ENCODE peak calls at places on chromosomes 1 and 21, in seven cellular contexts. Y is body of pancreas; E is SK-MEL-5; B is esophagus squamous epithelium; S is effector CD8-positive, alpha-beta T cell; K is ACHN; Z is heart right ventricle. N is an unnamed sample.

GRCh38 chr1:17765444-17766411 is 10.6 kb downstream of the ACTL8 start:
- DNase-seq in B (no peak), E (no peak), K (peak), Y (peak), S (no peak), Z (no peak), N (no peak)

GRCh38 chr1:85229574-85230097 is 28.8 kb upstream of the SYDE2 start:
- DNase-seq in Z (no peak), S (no peak), E (peak), B (no peak), K (no peak), Y (peak), N (no peak)

GRCh38 chr1:18723206-18723605 is 92.6 kb downstream of the PAX7 start:
- DNase-seq in E (no peak), K (no peak), B (no peak), Y (no peak), Z (no peak), S (no peak), N (no peak)

GRCh38 chr1:43854473-43854872 is 79.1 kb upstream of the ARTN start:
- DNase-seq in B (no peak), E (no peak), S (no peak), Y (no peak), Z (no peak), K (no peak), N (no peak)

GRCh38 chr1:28680141-28680540 is 11.6 kb downstream of the GMEB1 start:
- DNase-seq in Y (no peak), K (no peak), S (no peak), Z (no peak), E (no peak), B (no peak), N (no peak)

GRCh38 chr1:93567255-93567918 is 114.2 kb downstream of the BCAR3 start:
- DNase-seq in K (peak), S (no peak), Z (no peak), Y (no peak), E (peak), B (no peak), N (no peak)

GRCh38 chr1:19439464-19440171 is 45.7 kb downstream of the CAPZB start:
- DNase-seq in E (peak), B (no peak), Z (peak), K (peak), S (peak), Y (no peak), N (no peak)

GRCh38 chr1:9112961-9113880 is 15.7 kb downstream of the GPR157 start:
- DNase-seq in K (no peak), Z (no peak), B (no peak), Y (no peak), S (no peak), E (no peak), N (no peak)

GRCh38 chr1:41109316-41110263 is 88.1 kb upstream of the SLFNL1 start:
- DNase-seq in K (peak), Z (no peak), B (no peak), Y (peak), E (peak), S (no peak), N (peak)

GRCh38 chr1:162716123-162716522 is 74.4 kb upstream of the HSD17B7 start:
- DNase-seq in Y (peak), Z (peak), E (no peak), B (no peak), S (no peak), K (no peak), N (no peak)

GRCh38 chr21:45611296-45611695 is 32.2 kb upstream of the PCBP3 start:
- DNase-seq in Z (no peak), S (no peak), E (no peak), Y (no peak), B (no peak), K (no peak), N (no peak)

GRCh38 chr1:84997667-84998600 is 1.0 kb upstream of the MCOLN2 start:
- DNase-seq in B (no peak), Z (peak), S (no peak), Y (peak), K (no peak), E (no peak), N (no peak)

GRCh38 chr1:203777596-203777995 is 12.6 kb downstream of the LAX1 start:
- DNase-seq in S (no peak), K (no peak), B (no peak), Y (no peak), Z (no peak), E (no peak), N (peak)

GRCh38 chr21:17712887-17713286 is 100.2 kb upstream of the BTG3 start:
- DNase-seq in Z (no peak), K (no peak), S (no peak), Y (no peak), E (no peak), B (no peak), N (no peak)

GRCh38 chr1:234538930-234539649 is 60.1 kb upstream of the TARBP1 start:
- DNase-seq in B (no peak), Z (peak), S (no peak), E (no peak), K (no peak), Y (peak), N (peak)

GRCh38 chr1:239868117-239868516 is 223.6 kb upstream of the FMN2 start:
- DNase-seq in E (peak), Z (no peak), Y (no peak), K (no peak), S (no peak), B (no peak), N (no peak)

GRCh38 chr1:107692580-107693345 is 272.2 kb downstream of the VAV3 start:
- DNase-seq in K (no peak), S (no peak), B (no peak), Y (no peak), Z (no peak), E (no peak), N (no peak)

GRCh38 chr1:20069932-20070331 is at the start of gene PLA2G5:
- DNase-seq in K (no peak), Z (peak), S (no peak), E (no peak), Y (peak), B (no peak), N (no peak)

GRCh38 chr1:5053744-5054143 is 399.3 kb downstream of the AJAP1 start:
- DNase-seq in Y (no peak), Z (no peak), E (no peak), S (no peak), K (no peak), B (no peak), N (no peak)

GRCh38 chr1:81220614-81221071 is 580.1 kb upstream of the ADGRL2 start:
- DNase-seq in K (no peak), Y (no peak), S (no peak), Z (no peak), E (no peak), B (no peak), N (no peak)

GRCh38 chr1:67833595-67833926 is 294 bp upstream of the GNG12 start:
- DNase-seq in K (no peak), S (no peak), Z (no peak), Y (no peak), B (no peak), E (no peak), N (peak)

GRCh38 chr21:20997633-20998455 is at the start of gene NCAM2:
- DNase-seq in K (peak), E (peak), B (no peak), Z (peak), S (peak), Y (peak), N (peak)

GRCh38 chr1:225990705-225991464 is 8.3 kb downstream of the SDE2 start:
- DNase-seq in S (no peak), K (no peak), Z (no peak), Y (no peak), E (no peak), B (no peak), N (no peak)

GRCh38 chr1:243727503-243728191 is 122.4 kb downstream of the AKT3 start:
- DNase-seq in S (no peak), K (no peak), E (no peak), Z (no peak), B (no peak), Y (no peak), N (no peak)

GRCh38 chr1:79295967-79296366 is 289.4 kb upstream of the ADGRL4 start:
- DNase-seq in S (no peak), Z (no peak), B (no peak), Y (no peak), K (no peak), E (no peak), N (no peak)

GRCh38 chr1:67850151-67850551 is 16.9 kb upstream of the GNG12 start:
- DNase-seq in E (peak), S (no peak), Z (no peak), K (peak), Y (peak), B (no peak), N (no peak)

GRCh38 chr1:169995993-169996392 is 78.5 kb downstream of the KIFAP3 start:
- DNase-seq in Y (no peak), S (no peak), K (no peak), Z (no peak), B (no peak), E (no peak), N (no peak)

GRCh38 chr1:10704383-10704882 is 92.0 kb downstream of the CASZ1 start:
- DNase-seq in K (no peak), Z (no peak), Y (peak), S (no peak), E (no peak), B (no peak), N (no peak)

GRCh38 chr1:183185941-183186490 is at the start of gene LAMC2:
- DNase-seq in K (peak), S (no peak), Z (no peak), B (no peak), Y (peak), E (no peak), N (no peak)

GRCh38 chr1:112849425-112849966 is 106.5 kb downstream of the SLC16A1 start:
- DNase-seq in K (peak), S (no peak), E (peak), B (no peak), Z (peak), Y (peak), N (no peak)

GRCh38 chr1:47675721-47676120 is 237.9 kb downstream of the FOXD2 start:
- DNase-seq in K (no peak), S (no peak), E (no peak), Y (no peak), B (no peak), Z (no peak), N (no peak)

GRCh38 chr1:153125536-153125935 is 12.2 kb upstream of the SPRR2F start:
- DNase-seq in Y (no peak), K (no peak), Z (no peak), E (no peak), S (no peak), B (no peak), N (no peak)

N was measured in ascending aorta.